ENCODE peak calls at places on chromosomes 4 and X, in seven cellular contexts. I is astrocyte of the spinal cord, O is HFFc6, E is endothelial cell, R is nephron progenitor cell, C is PC-9, J is body of pancreas. Q is an unnamed sample.

GRCh38 chr4:26326791-26327190 is 6.0 kb downstream of the RBPJ start:
- DNase-seq in E (no peak), I (peak), R (no peak), O (peak), C (peak), J (no peak), Q (no peak)

GRCh38 chr4:86482851-86483490 is 111.1 kb upstream of the PTPN13 start:
- DNase-seq in I (peak), J (no peak), O (no peak), C (no peak), E (peak), R (peak), Q (peak)

GRCh38 chr4:119735136-119735770 is 106.6 kb upstream of the PDE5A start:
- DNase-seq in C (peak), O (peak), J (no peak), R (no peak), E (no peak), I (peak), Q (peak)

GRCh38 chr4:140004580-140005314 is 149.2 kb downstream of the MAML3 start:
- DNase-seq in J (peak), O (no peak), E (peak), I (peak), R (peak), C (no peak), Q (no peak)

GRCh38 chrX:12709047-12709446 is 82.2 kb upstream of the PRPS2 start:
- DNase-seq in R (peak), E (no peak), J (no peak), C (no peak), O (no peak), I (no peak), Q (no peak)

GRCh38 chrX:67893931-67894330 is 350.1 kb downstream of the AR start:
- DNase-seq in J (no peak), O (no peak), E (no peak), R (no peak), C (no peak), I (peak), Q (peak)

GRCh38 chrX:74578137-74578536 is 36.3 kb downstream of the RLIM start:
- DNase-seq in R (no peak), C (no peak), I (no peak), J (no peak), O (no peak), E (no peak), Q (no peak)

GRCh38 chr4:136558940-136559494 is 973.3 kb downstream of the PCDH18 start:
- DNase-seq in R (no peak), I (no peak), E (no peak), C (no peak), J (no peak), O (no peak), Q (no peak)

GRCh38 chr4:13597141-13597540 is 30.4 kb downstream of the BOD1L1 start:
- DNase-seq in O (no peak), J (no peak), E (no peak), I (no peak), R (no peak), C (no peak), Q (no peak)

GRCh38 chr4:13599159-13599558 is 28.4 kb downstream of the BOD1L1 start:
- DNase-seq in E (no peak), O (no peak), C (no peak), J (no peak), R (peak), I (no peak), Q (no peak)

GRCh38 chr4:13597604-13598003 is 29.9 kb downstream of the BOD1L1 start:
- DNase-seq in C (no peak), E (no peak), I (peak), O (peak), J (no peak), R (no peak), Q (no peak)

GRCh38 chr4:13601848-13602247 is 25.7 kb downstream of the BOD1L1 start:
- DNase-seq in I (no peak), R (no peak), J (no peak), C (no peak), E (no peak), O (no peak), Q (no peak)

GRCh38 chr4:13601060-13601459 is 26.5 kb downstream of the BOD1L1 start:
- DNase-seq in O (no peak), R (no peak), C (no peak), J (no peak), E (no peak), I (no peak), Q (no peak)
- TF ChIP-seq CTCF in O (no peak), R (no peak), C (no peak), J (no peak), E (no peak), I (no peak), Q (no peak)

GRCh38 chr4:876780-877179 is 50.9 kb upstream of the CPLX1 start:
- DNase-seq in E (peak), R (peak), O (no peak), I (no peak), C (no peak), J (no peak), Q (no peak)
- TF ChIP-seq CTCF in E (peak), R (peak), O (peak), I (peak), C (no peak), J (no peak), Q (peak)

GRCh38 chrX:129823523-129823922 is 20.2 kb downstream of the ZDHHC9 start:
- DNase-seq in I (no peak), C (no peak), O (no peak), R (no peak), J (no peak), E (no peak), Q (no peak)
- TF ChIP-seq CTCF in I (no peak), C (peak), O (no peak), R (no peak), J (no peak), E (no peak), Q (no peak)

GRCh38 chrX:17375631-17376380 is 806 bp downstream of the NHS start:
- DNase-seq in I (peak), J (peak), C (no peak), E (peak), R (peak), O (peak), Q (peak)
- TF ChIP-seq CTCF in I (no peak), J (no peak), C (no peak), E (no peak), R (no peak), O (no peak), Q (no peak)

DNA sequence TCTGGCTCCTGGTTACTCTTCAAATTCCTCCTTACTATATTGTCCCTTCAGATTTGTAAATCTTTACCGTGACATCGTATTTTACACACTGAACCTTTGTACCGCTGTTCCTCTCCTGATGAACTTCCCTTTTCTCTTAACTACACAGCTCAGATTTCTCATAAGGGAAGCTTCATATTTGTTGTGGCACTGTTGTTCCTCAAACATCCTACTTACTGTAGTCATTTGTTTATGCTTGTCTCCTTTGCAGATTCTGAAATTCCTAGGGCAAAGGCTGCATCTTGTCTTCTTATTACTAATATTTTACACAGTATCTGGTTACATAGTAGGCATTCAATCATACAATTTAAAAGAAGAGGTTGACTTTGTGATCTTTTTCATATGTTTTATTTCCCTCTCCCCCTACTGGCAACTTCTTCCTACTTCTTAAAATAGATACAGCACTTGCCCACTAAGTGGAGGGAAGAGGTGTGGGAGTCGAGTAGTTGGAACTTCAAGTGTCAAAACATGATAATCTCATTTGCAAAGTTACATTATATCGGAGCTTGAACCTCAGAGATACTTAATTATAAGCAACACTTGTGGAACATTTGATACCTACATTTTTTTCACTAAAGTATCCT is 50.0 kb downstream of the TET2 start:
- DNase-seq in R (no peak), J (no peak), I (peak), E (no peak), O (no peak), C (no peak), Q (peak)
- TF ChIP-seq CTCF in R (no peak), J (peak), I (peak), E (no peak), O (peak), C (no peak), Q (no peak)

GRCh38 chrX:78098108-78098507 is 5.9 kb upstream of the PGK1 start:
- DNase-seq in J (no peak), O (no peak), R (no peak), I (no peak), E (no peak), C (no peak), Q (no peak)

DNA sequence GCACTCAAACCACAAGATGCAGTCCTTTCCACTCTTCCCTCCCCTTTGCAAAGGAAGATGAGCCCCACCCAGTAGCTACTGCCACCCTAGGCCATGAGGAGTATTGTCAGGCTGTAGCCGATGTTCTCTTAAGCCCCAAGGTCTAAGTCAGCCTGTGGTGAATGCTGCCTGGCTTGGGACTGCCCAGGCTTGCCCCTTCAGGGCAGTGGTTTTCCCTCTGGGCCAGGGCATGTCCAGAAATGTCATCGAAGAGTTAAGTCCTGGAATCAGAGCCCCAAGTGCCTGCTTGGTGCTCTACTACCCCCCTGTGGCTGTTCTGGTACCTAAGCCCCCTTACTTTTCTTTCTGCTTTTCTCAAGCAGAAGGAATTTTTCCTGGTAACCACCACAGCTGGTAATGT is 11.8 kb upstream of the PGK1 start:
- DNase-seq in R (peak), J (no peak), I (peak), C (no peak), E (peak), O (peak), Q (peak)
- TF ChIP-seq CTCF in R (peak), J (peak), I (peak), C (peak), E (no peak), O (peak), Q (peak)

GRCh38 chrX:21972046-21972445 is 31.5 kb downstream of the SMS start:
- DNase-seq in I (no peak), C (no peak), O (no peak), E (no peak), J (no peak), R (no peak), Q (no peak)

GRCh38 chrX:21975242-21975641 is 34.7 kb downstream of the SMS start:
- DNase-seq in E (no peak), R (no peak), O (no peak), J (no peak), C (no peak), I (no peak), Q (no peak)

GRCh38 chrX:21973321-21974010 is 33.0 kb downstream of the SMS start:
- DNase-seq in O (no peak), C (peak), E (no peak), R (no peak), I (no peak), J (no peak), Q (no peak)

GRCh38 chrX:21974011-21974385 is 33.5 kb downstream of the SMS start:
- DNase-seq in O (no peak), J (peak), R (no peak), I (no peak), E (no peak), C (peak), Q (no peak)

DNA sequence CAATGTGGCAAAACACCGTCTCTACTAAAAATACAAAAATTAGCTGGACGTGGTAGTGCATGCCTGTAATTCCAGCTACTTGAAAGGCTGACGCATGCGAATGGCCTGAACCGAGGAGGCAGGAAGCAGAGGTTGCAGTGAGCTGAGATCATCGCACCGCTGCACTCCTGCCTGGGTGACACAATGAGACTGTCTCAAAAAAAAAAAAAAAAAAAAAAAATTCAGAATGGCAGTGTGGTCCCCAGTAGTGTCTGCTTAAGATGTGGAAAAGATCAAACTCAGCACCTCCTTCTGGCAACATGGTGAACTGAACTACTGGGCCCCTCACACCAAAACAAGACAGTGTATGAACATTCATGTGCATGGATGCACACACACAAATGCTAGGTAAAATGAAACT is 32.2 kb downstream of the SMS start:
- DNase-seq in C (no peak), R (no peak), E (no peak), J (no peak), I (peak), O (peak), Q (no peak)
- TF ChIP-seq CTCF in C (no peak), R (no peak), E (no peak), J (no peak), I (peak), O (peak), Q (no peak)

GRCh38 chrX:370244-370962 is 16.3 kb downstream of the PPP2R3B start:
- DNase-seq in E (no peak), C (no peak), J (no peak), I (no peak), O (no peak), R (no peak), Q (no peak)
- TF ChIP-seq CTCF in E (no peak), C (no peak), J (no peak), I (no peak), O (no peak), R (no peak), Q (no peak)

GRCh38 chr4:105662935-105663675 is 45.4 kb downstream of the INTS12 start:
- DNase-seq in R (no peak), E (no peak), O (no peak), I (no peak), C (no peak), J (no peak), Q (no peak)

GRCh38 chr4:105670684-105671083 is 37.8 kb downstream of the INTS12 start:
- DNase-seq in C (no peak), R (no peak), O (no peak), E (no peak), J (peak), I (no peak), Q (no peak)

GRCh38 chr4:105661028-105661427 is 47.5 kb downstream of the INTS12 start:
- DNase-seq in C (no peak), E (no peak), J (no peak), I (no peak), O (no peak), R (no peak), Q (no peak)

DNA sequence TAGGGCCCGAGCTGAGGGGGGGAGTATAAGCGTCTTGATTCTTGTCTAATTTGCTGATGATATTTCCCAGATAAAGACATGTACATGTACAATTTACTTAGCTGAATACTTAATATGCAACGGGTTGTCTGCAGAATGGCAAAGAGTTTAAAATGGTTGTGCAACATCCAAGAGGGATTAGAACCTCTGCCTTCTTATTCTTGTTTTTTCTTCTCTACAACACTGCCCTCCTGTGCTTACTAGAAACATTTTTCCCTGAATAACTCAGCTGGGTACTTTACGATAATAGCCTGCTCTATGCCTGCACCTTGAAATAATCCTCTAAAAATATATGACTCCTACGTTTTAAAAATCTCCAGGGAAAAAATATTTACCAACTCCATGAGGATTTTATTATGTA is 41.8 kb downstream of the INTS12 start:
- DNase-seq in O (peak), R (no peak), E (no peak), I (peak), C (peak), J (no peak), Q (peak)
- TF ChIP-seq CTCF in O (peak), R (no peak), E (no peak), I (no peak), C (peak), J (peak), Q (peak)

GRCh38 chrX:49186125-49187027 is at the start of gene PRICKLE3:
- DNase-seq in J (peak), O (peak), R (peak), I (peak), E (peak), C (no peak), Q (peak)
- TF ChIP-seq CTCF in J (peak), O (peak), R (no peak), I (peak), E (no peak), C (no peak), Q (peak)